ENCODE peak calls at places on chromosomes 5 and 9, in five cellular contexts. M, Y, K, V and H are unnamed samples.
A peak's percentile ranks its signal among the peaks of the same experiment; 100 is the strongest.

GRCh38 chr9:6068983-6069382 is 53.6 kb upstream of the RANBP6 start:
- DNase-seq in Y (peak; percentile 45), K (no peak), V (no peak), M (no peak), H (no peak)

GRCh38 chr5:107724642-107725041 is 53.9 kb upstream of the EFNA5 start:
- DNase-seq in V (no peak), K (no peak), M (no peak), Y (no peak), H (no peak)

GRCh38 chr5:137141779-137142178 is 357.3 kb downstream of the SPOCK1 start:
- DNase-seq in M (no peak), Y (no peak), K (no peak), V (no peak), H (no peak)

GRCh38 chr9:136927343-136928261 is 16.9 kb downstream of the FBXW5 start:
- DNase-seq in M (no peak), Y (no peak), K (no peak), V (no peak), H (no peak)

GRCh38 chr5:103120607-103121200 is 603 bp downstream of the PPIP5K2 start:
- DNase-seq in Y (no peak), M (peak; percentile 60), V (peak; percentile 12), K (peak; percentile 1), H (peak; percentile 18)

GRCh38 chr5:145792840-145793239 is 42.3 kb downstream of the PRELID2 start:
- DNase-seq in Y (no peak), V (no peak), K (no peak), M (no peak), H (no peak)

GRCh38 chr5:179763215-179763945 is 30.4 kb upstream of the LTC4S start:
- DNase-seq in K (peak; percentile 77), V (peak; percentile 84), Y (no peak), M (peak; percentile 84), H (peak; percentile 84)

GRCh38 chr5:14659821-14660607 is 4.5 kb upstream of the OTULIN start:
- DNase-seq in M (no peak), K (no peak), V (no peak), Y (no peak), H (no peak)

GRCh38 chr9:104795857-104796256 is 31.9 kb downstream of the NIPSNAP3B start:
- DNase-seq in V (no peak), Y (no peak), M (no peak), K (no peak), H (no peak)

GRCh38 chr5:38994329-38994927 is 79.8 kb downstream of the RICTOR start:
- DNase-seq in Y (no peak), K (peak; percentile 64), M (peak; percentile 70), V (peak; percentile 54), H (peak; percentile 54)

GRCh38 chr9:68507098-68507795 is 33.4 kb downstream of the TMEM252 start:
- DNase-seq in V (peak; percentile 17), K (no peak), M (peak; percentile 9), Y (no peak), H (peak; percentile 28)

GRCh38 chr9:132216861-132217655 is 55.2 kb downstream of the NTNG2 start:
- DNase-seq in V (no peak), M (no peak), Y (no peak), K (no peak), H (no peak)

GRCh38 chr9:99000480-99001395 is 57.0 kb downstream of the COL15A1 start:
- DNase-seq in Y (peak; percentile 23), V (peak; percentile 49), K (peak; percentile 17), M (peak; percentile 82), H (peak; percentile 49)

GRCh38 chr5:54909911-54910870 is 75.2 kb downstream of the ESM1 start:
- DNase-seq in M (no peak), Y (no peak), K (no peak), V (no peak), H (no peak)

GRCh38 chr5:116507941-116508655 is 66.5 kb downstream of the SEMA6A start:
- DNase-seq in M (no peak), Y (no peak), V (no peak), K (no peak), H (no peak)

GRCh38 chr9:114525505-114525904 is 20.2 kb upstream of the WHRN start:
- DNase-seq in M (no peak), K (no peak), V (no peak), Y (no peak), H (no peak)

GRCh38 chr5:10761842-10762165 is 770 bp upstream of the DAP start:
- DNase-seq in V (no peak), M (peak; percentile 79), K (no peak), Y (no peak), H (no peak)

GRCh38 chr9:6441269-6441668 is 28.3 kb downstream of the UHRF2 start:
- DNase-seq in K (no peak), V (no peak), Y (no peak), M (no peak), H (no peak)

GRCh38 chr5:36334315-36334714 is 32.6 kb upstream of the RANBP3L start:
- DNase-seq in M (no peak), V (no peak), K (no peak), Y (no peak), H (no peak)

GRCh38 chr9:134328841-134329575 is 2.8 kb downstream of the RXRA start:
- DNase-seq in M (no peak), V (no peak), Y (no peak), K (peak; percentile 73), H (no peak)
- TF ChIP-seq FOXM1 in M (no peak), V (no peak), Y (no peak), K (no peak), H (no peak)

DNA sequence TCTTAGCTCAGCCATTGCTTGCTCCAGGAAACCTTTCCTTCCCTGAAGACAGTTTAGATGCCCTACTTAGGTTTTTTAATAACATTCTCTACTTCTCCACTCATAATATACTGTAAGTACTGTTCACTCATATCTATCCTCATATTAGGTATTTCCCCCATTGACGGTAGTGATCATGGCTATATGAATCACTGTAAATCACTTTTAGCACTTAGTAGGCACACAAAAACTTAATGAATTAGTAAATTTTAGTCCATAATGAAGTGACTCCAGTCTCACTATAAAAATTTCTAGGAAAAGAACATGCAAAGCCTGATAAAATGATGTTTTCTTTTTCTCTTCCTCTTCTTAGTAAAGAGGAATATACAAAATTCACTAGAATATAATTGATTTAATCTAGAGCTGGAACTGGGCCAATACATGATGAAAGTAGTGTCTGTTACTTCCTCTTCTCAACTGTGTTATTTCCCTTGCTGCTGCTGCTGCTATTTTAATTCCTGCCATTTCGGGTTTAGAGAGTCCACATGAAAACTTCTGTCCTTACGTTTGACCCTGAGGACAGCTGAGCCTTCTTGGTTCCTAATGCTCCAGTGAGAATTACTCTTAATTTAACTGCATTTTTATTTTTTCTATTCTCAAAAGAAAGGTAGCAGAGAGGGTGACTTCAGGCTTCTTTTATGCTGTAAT is 73.5 kb downstream of the LNPEP start:
- DNase-seq in V (peak; percentile 3), K (no peak), M (peak; percentile 40), Y (peak; percentile 19), H (no peak)
- TF ChIP-seq FOXM1 in V (no peak), K (no peak), M (no peak), Y (no peak), H (no peak)

GRCh38 chr5:135326296-135327240 is 72.5 kb downstream of the MACROH2A1 start:
- DNase-seq in K (no peak), M (no peak), V (no peak), Y (no peak), H (no peak)

GRCh38 chr5:135324897-135325650 is 74.0 kb downstream of the MACROH2A1 start:
- DNase-seq in V (no peak), M (peak; percentile 53), K (peak; percentile 87), Y (no peak), H (no peak)

GRCh38 chr5:135328128-135328687 is 70.8 kb downstream of the MACROH2A1 start:
- DNase-seq in V (no peak), Y (no peak), K (no peak), M (no peak), H (no peak)

GRCh38 chr5:135329101-135329912 is 69.7 kb downstream of the MACROH2A1 start:
- DNase-seq in M (no peak), K (no peak), V (no peak), Y (no peak), H (no peak)

DNA sequence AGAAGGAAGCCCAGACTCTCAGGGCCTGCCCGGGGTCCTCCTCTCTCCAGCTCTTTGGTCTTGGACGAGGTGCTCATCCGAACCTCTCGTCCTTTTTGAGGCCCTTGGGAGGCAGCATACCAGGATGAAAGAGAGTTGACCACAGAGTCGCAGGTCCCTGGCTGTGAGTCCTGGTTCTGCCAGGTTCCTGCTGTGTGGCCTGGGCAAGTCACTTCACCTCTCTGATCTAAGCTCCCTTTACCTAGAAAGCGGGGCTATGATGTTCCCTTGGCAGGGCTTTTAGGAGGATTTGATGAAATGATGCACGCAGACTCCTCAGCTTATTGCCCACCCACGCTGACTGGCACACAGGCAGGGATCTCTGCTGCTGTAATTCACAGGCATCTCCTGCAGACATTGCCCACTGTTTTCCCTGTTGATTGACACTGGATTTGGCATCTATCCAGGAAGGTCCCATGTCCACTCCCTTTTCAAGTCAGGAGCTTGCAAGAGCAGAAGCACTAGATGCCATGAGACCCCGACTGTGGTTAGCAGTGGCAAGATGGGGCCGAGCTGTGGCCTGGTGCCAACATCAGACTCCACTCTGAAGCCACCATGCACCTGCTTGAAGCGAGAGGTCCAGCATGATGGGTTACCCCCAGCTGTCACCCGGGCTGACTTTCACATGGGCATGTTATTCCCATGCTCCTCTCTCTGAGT is 71.5 kb downstream of the MACROH2A1 start:
- DNase-seq in V (no peak), M (no peak), K (no peak), Y (no peak), H (no peak)
- TF ChIP-seq FOXM1 in V (no peak), M (no peak), K (no peak), Y (no peak), H (no peak)

GRCh38 chr9:130990362-130991226 is 18.4 kb upstream of the LAMC3 start:
- DNase-seq in M (no peak), Y (no peak), K (no peak), V (no peak), H (no peak)
- TF ChIP-seq FOXM1 in M (no peak), Y (no peak), K (no peak), V (no peak), H (no peak)

GRCh38 chr9:35112257-35113020 is 3.2 kb downstream of the ATOSB start:
- DNase-seq in K (no peak), Y (no peak), V (no peak), M (peak; percentile 45), H (no peak)
- TF ChIP-seq FOXM1 in K (no peak), Y (no peak), V (no peak), M (no peak), H (no peak)

GRCh38 chr9:79189511-79189924 is 382.2 kb upstream of the TLE4 start:
- DNase-seq in Y (no peak), M (no peak), V (peak; percentile 16), K (no peak), H (no peak)
- TF ChIP-seq FOXM1 in Y (no peak), M (no peak), V (peak; percentile 93), K (no peak), H (no peak)

DNA sequence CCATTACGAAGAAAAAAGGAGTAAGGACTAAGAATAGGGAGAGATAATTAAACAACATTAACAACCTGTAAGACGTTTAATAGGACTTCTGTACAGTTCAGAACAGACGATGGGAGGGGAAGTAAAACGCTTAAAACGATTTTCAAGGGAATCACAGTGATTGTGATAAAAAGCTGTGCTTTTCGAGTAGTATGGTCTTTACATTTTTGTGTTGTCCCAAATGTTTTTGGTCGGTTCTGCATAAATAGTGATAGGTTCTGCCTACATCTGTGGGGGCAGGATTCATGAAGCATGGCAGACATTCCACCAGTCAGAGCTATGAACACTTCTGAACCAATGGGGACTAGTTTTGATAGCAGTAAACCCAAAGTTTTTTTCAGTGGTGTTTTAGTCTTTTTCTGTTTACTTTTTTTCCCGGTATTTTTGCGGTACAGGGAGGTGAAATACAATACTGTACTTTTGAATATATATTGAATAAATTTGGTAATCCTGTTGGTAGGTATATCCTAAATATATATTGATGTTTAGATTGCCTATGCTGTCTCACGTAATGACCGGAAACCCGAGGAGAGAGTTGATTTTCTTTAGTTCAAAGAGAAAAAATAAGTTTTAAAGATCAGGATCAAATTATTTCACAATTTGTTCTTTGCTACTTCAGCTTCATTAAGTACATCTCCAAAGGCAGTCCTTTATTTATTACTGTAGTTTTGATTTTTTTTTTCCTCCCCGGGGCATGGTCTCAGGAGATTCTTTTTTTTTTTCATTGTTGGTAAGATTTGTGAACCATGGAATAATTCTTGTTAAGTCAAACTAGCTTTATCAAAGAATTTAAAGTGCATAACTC is 1.3 kb downstream of the ERBIN start:
- DNase-seq in M (peak; percentile 72), K (peak; percentile 52), Y (no peak), V (peak; percentile 45), H (peak; percentile 43)
- TF ChIP-seq FOXM1 in M (no peak), K (no peak), Y (no peak), V (peak; percentile 24), H (no peak)